ENCODE peak calls at places on chromosomes 7 and 10, in eight cellular contexts. L is spleen; B is mesendoderm; J is right lobe of liver; U is neuronal stem cell; D is tibial nerve; W is tibial artery; Q is naive thymus-derived CD4-positive, alpha-beta T cell. Y is an unnamed sample.

GRCh38 chr10:131874991-131875451 is 25.8 kb upstream of the PPP2R2D start:
- DNase-seq in L (peak; percentile 87), B (peak; percentile 90), J (peak; percentile 75), U (peak; percentile 83), D (peak; percentile 25), W (no peak), Q (peak; percentile 40), Y (peak; percentile 35)

GRCh38 chr10:34743804-34744203 is 71.3 kb downstream of the PARD3 start:
- DNase-seq in L (no peak), B (no peak), J (no peak), U (no peak), D (no peak), W (no peak), Q (no peak), Y (peak; percentile 53)

GRCh38 chr10:131031346-131031745 is 280.2 kb downstream of the TCERG1L start:
- DNase-seq in L (peak; percentile 42), B (no peak), J (no peak), U (no peak), D (no peak), W (peak; percentile 38), Q (no peak), Y (no peak)

GRCh38 chr10:17220652-17221100 is 7.4 kb upstream of the VIM start:
- DNase-seq in L (no peak), B (no peak), J (no peak), U (no peak), D (no peak), W (no peak), Q (no peak), Y (no peak)

GRCh38 chr7:28722684-28723083 is 235.4 kb downstream of the TRIL start:
- DNase-seq in L (no peak), B (no peak), J (no peak), U (no peak), D (no peak), W (no peak), Q (no peak), Y (no peak)

GRCh38 chr10:24706479-24707118 is 17.1 kb downstream of the ARHGAP21 start:
- DNase-seq in L (no peak), B (no peak), J (no peak), U (no peak), D (no peak), W (no peak), Q (peak; percentile 21), Y (peak; percentile 33)

GRCh38 chr7:131365876-131366275 is 38.2 kb downstream of the MKLN1 start:
- DNase-seq in L (no peak), B (no peak), J (no peak), U (no peak), D (no peak), W (no peak), Q (no peak), Y (no peak)

GRCh38 chr10:24305551-24306506 is 96.9 kb downstream of the KIAA1217 start:
- DNase-seq in L (no peak), B (no peak), J (no peak), U (no peak), D (no peak), W (no peak), Q (no peak), Y (no peak)

GRCh38 chr10:86178401-86179142 is 188.0 kb downstream of the GRID1 start:
- DNase-seq in L (peak; percentile 75), B (peak; percentile 73), J (no peak), U (peak; percentile 12), D (no peak), W (peak; percentile 45), Q (no peak), Y (no peak)

GRCh38 chr10:101063162-101063525 is 1.4 kb downstream of the KAZALD1 start:
- DNase-seq in L (no peak), B (no peak), J (no peak), U (no peak), D (no peak), W (peak; percentile 81), Q (no peak), Y (no peak)

GRCh38 chr10:101063548-101064414 is 2.0 kb downstream of the KAZALD1 start:
- DNase-seq in L (no peak), B (peak; percentile 59), J (no peak), U (no peak), D (no peak), W (no peak), Q (no peak), Y (no peak)

GRCh38 chr10:101066146-101066889 is 4.5 kb downstream of the KAZALD1 start:
- DNase-seq in L (peak; percentile 86), B (peak; percentile 73), J (peak; percentile 68), U (peak; percentile 54), D (peak; percentile 29), W (peak; percentile 96), Q (peak; percentile 36), Y (peak; percentile 73)

GRCh38 chr10:101065479-101066145 is 3.8 kb downstream of the KAZALD1 start:
- DNase-seq in L (no peak), B (no peak), J (no peak), U (no peak), D (no peak), W (no peak), Q (no peak), Y (no peak)

GRCh38 chr10:101064415-101065030 is 2.7 kb downstream of the KAZALD1 start:
- DNase-seq in L (no peak), B (no peak), J (no peak), U (no peak), D (no peak), W (no peak), Q (no peak), Y (no peak)
- H3K4me1 ChIP-seq in L (peaks cover 84% of the 10 kb centered on the region), B (peaks cover 12% of the 10 kb centered on the region), J (no peaks in the 10 kb centered on the region), U (peaks cover 29% of the 10 kb centered on the region), D (peaks cover 49% of the 10 kb centered on the region), W (peaks cover 67% of the 10 kb centered on the region), Q (peaks cover 18% of the 10 kb centered on the region), Y (no peaks in the 10 kb centered on the region)

GRCh38 chr7:101867265-101867664 is 49.8 kb downstream of the CUX1 start:
- DNase-seq in L (no peak), B (no peak), J (no peak), U (no peak), D (no peak), W (no peak), Q (no peak), Y (no peak)

GRCh38 chr7:101869026-101869900 is 51.8 kb downstream of the CUX1 start:
- DNase-seq in L (no peak), B (peak; percentile 80), J (no peak), U (no peak), D (no peak), W (no peak), Q (no peak), Y (no peak)

GRCh38 chr7:101866328-101866727 is 48.9 kb downstream of the CUX1 start:
- DNase-seq in L (no peak), B (no peak), J (no peak), U (no peak), D (no peak), W (no peak), Q (no peak), Y (no peak)

GRCh38 chr7:101869901-101870290 is 52.5 kb downstream of the CUX1 start:
- DNase-seq in L (no peak), B (no peak), J (no peak), U (no peak), D (no peak), W (no peak), Q (no peak), Y (no peak)

DNA sequence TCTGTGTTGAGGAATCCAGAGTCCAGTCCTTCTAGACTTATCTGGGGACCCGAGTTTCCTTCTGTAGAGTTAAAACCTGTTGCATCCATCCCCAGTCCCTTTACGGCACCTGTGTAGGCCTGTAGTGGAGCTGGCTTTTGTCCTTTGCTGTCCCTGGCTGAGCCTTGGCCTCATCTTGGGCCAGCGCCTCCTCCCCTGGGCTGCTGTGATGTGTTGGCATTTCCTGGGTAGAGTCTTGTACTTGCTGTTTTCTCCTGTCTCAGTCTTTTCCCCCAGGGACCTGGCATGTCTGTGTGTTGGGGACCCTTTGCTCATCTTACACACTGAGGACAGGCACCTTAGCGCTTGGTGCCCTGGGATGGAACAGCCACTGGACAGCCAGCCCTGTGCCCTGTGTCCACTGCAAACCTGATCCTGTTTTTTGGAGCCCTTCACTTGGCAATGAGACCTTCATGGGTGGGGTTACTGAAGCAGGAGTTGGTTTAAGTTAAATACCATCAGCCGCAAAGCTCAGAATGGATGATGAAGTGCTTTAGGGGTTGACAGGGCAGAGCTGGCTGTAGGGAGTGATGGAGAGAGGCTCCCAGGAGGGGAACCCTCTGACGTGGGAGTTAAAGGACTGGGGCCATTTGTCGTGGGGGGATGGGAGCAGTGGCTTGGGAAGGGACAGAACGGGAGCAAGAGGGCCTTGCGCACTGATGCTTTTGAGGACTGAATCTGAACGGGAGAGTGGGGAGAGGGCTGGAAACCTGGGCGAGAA is 50.9 kb downstream of the CUX1 start:
- DNase-seq in L (no peak), B (no peak), J (no peak), U (no peak), D (no peak), W (no peak), Q (no peak), Y (no peak)
- H3K4me1 ChIP-seq in L (peaks cover 74% of the 10 kb centered on the region), B (peaks cover 15% of the 10 kb centered on the region), J (no peaks in the 10 kb centered on the region), U (peaks cover 12% of the 10 kb centered on the region), D (no peaks in the 10 kb centered on the region), W (peaks cover 15% of the 10 kb centered on the region), Q (no peaks in the 10 kb centered on the region), Y (no peaks in the 10 kb centered on the region)

GRCh38 chr7:95472521-95473160 is 13.1 kb upstream of the ASB4 start:
- DNase-seq in L (no peak), B (peak; percentile 44), J (no peak), U (no peak), D (no peak), W (no peak), Q (no peak), Y (no peak)

GRCh38 chr7:95469850-95470249 is 15.9 kb upstream of the ASB4 start:
- DNase-seq in L (no peak), B (peak; percentile 5), J (no peak), U (no peak), D (no peak), W (no peak), Q (no peak), Y (no peak)

GRCh38 chr7:95469187-95469586 is 16.6 kb upstream of the ASB4 start:
- DNase-seq in L (no peak), B (no peak), J (no peak), U (no peak), D (no peak), W (no peak), Q (no peak), Y (no peak)

GRCh38 chr7:95471076-95471475 is 14.7 kb upstream of the ASB4 start:
- DNase-seq in L (no peak), B (no peak), J (no peak), U (no peak), D (no peak), W (no peak), Q (no peak), Y (no peak)

GRCh38 chr7:95470452-95470851 is 15.3 kb upstream of the ASB4 start:
- DNase-seq in L (no peak), B (peak; percentile 38), J (peak; percentile 38), U (no peak), D (no peak), W (no peak), Q (no peak), Y (no peak)
- H3K4me1 ChIP-seq in L (peaks cover 13% of the 10 kb centered on the region), B (peaks cover 2% of the 10 kb centered on the region), J (no peaks in the 10 kb centered on the region), U (peaks cover 14% of the 10 kb centered on the region), D (peaks cover 3% of the 10 kb centered on the region), W (no peaks in the 10 kb centered on the region), Q (no peaks in the 10 kb centered on the region), Y (no peaks in the 10 kb centered on the region)

DNA sequence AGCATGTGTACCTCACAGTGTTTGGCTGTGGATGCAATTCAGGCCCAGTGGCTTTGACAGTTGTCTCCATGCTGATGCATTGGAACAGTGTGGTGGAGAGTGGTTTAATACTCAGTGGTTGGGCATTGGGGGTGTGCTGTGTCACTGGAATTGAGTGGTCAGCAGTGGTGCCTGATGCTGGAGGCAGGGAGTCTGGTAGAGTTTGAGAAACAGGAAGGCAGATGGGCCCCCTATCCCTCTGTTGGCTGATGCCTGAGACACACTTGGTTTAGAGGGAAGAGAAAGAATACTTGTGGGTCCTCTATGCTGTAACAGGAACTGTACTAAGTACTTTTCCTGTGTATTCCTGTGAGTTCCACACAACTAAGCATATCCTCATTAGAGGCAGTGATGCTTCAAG is 55.4 kb downstream of the EEPD1 start:
- DNase-seq in L (no peak), B (no peak), J (no peak), U (no peak), D (no peak), W (no peak), Q (no peak), Y (no peak)
- H3K4me1 ChIP-seq in L (peaks cover 52% of the 10 kb centered on the region), B (peaks cover 4% of the 10 kb centered on the region), J (no peaks in the 10 kb centered on the region), U (peaks cover 18% of the 10 kb centered on the region), D (no peaks in the 10 kb centered on the region), W (peaks cover 65% of the 10 kb centered on the region), Q (peaks cover 11% of the 10 kb centered on the region), Y (peaks cover 6% of the 10 kb centered on the region)